ENCODE peak calls at places on chromosomes 4 and X, in five cellular contexts. N, M, U, Z and W are unnamed samples. For H3K36me3, the result is how much of the 10 kb centered on the place peaks cover.

GRCh38 chrX:72306851-72307645 is 1.3 kb upstream of the CITED1 start:
- DNase-seq in Z (peak), U (no peak), M (peak), N (peak), W (peak)

GRCh38 chrX:55007633-55008032 is 7.5 kb downstream of the APEX2 start:
- DNase-seq in M (no peak), Z (no peak), N (peak), U (peak), W (peak)

GRCh38 chrX:66074920-66075879 is 35.3 kb upstream of the VSIG4 start:
- DNase-seq in Z (peak), M (no peak), U (peak), N (no peak), W (peak)

GRCh38 chr4:53507671-53508286 is 83.5 kb downstream of the LNX1 start:
- DNase-seq in U (peak), N (peak), Z (peak), M (peak), W (peak)

GRCh38 chr4:122341906-122342305 is 36.9 kb upstream of the ADAD1 start:
- DNase-seq in Z (no peak), U (peak), M (no peak), N (peak), W (no peak)

GRCh38 chrX:108473979-108474378 is 34.3 kb downstream of the COL4A5 start:
- DNase-seq in Z (no peak), U (no peak), N (no peak), M (no peak), W (no peak)

GRCh38 chrX:10685923-10686595 is 65.7 kb upstream of the MID1 start:
- DNase-seq in U (no peak), Z (no peak), N (peak), M (no peak), W (no peak)

GRCh38 chr4:113435893-113436292 is 325.6 kb downstream of the CAMK2D start:
- DNase-seq in Z (peak), M (peak), U (no peak), N (peak), W (no peak)

DNA sequence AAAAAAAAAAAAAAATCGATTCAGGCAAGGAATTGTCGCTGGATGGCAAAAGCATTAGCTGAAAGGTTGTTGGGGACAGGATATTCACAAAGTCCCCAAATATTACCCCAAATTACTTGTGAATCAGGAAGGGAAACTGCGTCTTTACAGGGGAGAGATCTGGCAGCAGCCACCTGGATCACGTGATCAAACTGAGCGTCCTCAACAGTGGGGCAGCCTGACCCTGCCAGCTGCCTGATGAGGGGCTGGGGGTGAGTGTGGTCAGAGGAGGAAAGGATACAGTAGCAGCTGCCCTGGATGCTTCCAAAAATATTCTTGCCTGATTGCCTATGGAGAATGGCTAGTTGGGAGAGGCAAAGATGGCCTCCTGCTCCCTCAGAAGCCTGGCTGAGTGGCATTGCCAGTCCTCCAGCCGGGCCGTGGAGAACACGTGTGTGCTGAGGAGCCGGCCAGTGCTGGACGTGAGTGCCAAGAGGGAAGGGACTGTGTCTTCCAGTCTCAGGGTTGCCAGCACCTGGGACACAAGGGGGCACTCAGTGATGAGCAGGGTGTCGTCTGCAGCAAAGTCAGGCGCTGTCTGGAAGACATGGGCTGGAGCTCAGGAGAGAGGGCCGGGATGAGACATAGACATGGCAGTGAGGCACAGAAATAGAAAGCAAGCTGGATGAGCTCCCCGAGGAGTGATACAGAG is 3.0 kb upstream of the LAGE3 start:
- DNase-seq in U (no peak), Z (no peak), M (no peak), N (no peak), W (no peak)
- H3K27ac ChIP-seq in U (peak), Z (no peak), M (no peak), N (no peak), W (no peak)

DNA sequence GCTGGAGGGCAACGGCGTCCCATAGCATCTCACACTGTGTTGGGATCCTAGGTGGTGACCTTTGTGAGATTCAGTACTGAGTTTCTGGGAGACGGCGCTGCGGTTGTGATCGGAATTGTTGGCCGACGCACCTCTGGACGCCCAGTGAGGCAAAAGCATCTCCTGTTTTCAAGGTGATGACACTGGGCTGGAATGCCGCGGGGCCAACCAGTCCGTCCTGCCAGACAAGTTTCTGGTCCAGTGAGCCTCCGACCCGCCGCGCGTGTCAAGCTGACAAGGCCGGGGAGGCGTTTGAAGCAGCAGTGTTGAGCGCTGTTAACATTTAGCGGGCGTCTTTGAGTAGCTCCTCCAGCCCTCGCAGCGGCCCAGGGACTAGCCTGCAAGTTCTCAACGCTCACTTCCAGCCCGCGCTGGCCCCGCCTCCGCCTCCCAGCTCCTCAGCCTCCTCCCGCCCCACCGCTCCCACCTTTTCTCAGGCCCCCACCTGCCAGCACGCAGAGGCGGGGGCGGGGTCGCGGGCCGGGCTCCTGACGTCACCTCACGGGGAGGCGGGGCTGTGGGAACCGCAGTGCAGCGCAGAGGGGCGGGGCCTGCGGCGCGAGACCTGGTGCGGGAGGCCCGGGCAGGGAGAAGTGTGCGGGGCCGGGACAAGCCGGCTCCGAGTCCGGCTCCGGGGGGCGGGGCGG is 482 bp upstream of the CDS1 start:
- DNase-seq in M (peak), U (peak), N (peak), Z (peak), W (peak)
- TF ChIP-seq POLR2A in M (no peak), U (no peak), N (no peak), Z (no peak), W (peak)

GRCh38 chr4:152389359-152389758 is 146.5 kb downstream of the FBXW7 start:
- DNase-seq in U (no peak), Z (no peak), M (no peak), N (no peak), W (no peak)

GRCh38 chr4:152394786-152395185 is 141.1 kb downstream of the FBXW7 start:
- DNase-seq in Z (no peak), N (no peak), M (no peak), U (no peak), W (no peak)

GRCh38 chr4:152398060-152398459 is 137.8 kb downstream of the FBXW7 start:
- DNase-seq in M (no peak), N (peak), Z (no peak), U (no peak), W (no peak)

GRCh38 chr4:152390216-152390615 is 145.7 kb downstream of the FBXW7 start:
- DNase-seq in N (no peak), M (no peak), U (no peak), Z (no peak), W (no peak)

DNA sequence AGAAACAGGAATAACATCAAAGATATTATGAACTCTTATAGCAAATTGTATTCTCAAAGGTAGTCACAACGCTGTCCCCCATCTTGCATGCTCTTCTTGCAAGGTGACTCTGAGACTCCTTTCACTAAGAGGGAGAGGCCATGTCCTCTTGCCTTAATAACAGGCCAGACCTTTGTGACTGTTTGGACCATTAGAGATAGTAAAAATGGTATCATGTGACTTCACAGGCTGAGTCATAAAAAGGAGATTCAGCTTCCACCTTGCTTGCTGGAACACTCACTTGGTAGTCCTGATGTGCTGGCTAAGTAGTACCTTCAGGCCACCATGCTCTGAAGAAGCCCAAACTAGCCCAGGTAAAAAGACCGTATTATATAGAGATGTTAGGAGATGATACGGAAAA is 143.8 kb downstream of the FBXW7 start:
- DNase-seq in N (no peak), U (no peak), Z (no peak), M (no peak), W (no peak)
- H3K36me3 ChIP-seq in N (under half), U (under half), Z (under half), M (under half), W (under half)

GRCh38 chr4:158459085-158459820 is 62.4 kb upstream of the RXFP1 start:
- DNase-seq in M (no peak), U (no peak), Z (no peak), N (no peak), W (no peak)

GRCh38 chr4:158462611-158463010 is 59.1 kb upstream of the RXFP1 start:
- DNase-seq in Z (no peak), M (no peak), N (no peak), U (no peak), W (no peak)

GRCh38 chr4:158461336-158461735 is 60.3 kb upstream of the RXFP1 start:
- DNase-seq in M (no peak), Z (no peak), N (peak), U (no peak), W (no peak)

GRCh38 chr4:158458271-158458895 is 63.3 kb upstream of the RXFP1 start:
- DNase-seq in Z (no peak), U (no peak), N (no peak), M (no peak), W (no peak)
- H3K27ac ChIP-seq in Z (no peak), U (no peak), N (no peak), M (no peak), W (no peak)

DNA sequence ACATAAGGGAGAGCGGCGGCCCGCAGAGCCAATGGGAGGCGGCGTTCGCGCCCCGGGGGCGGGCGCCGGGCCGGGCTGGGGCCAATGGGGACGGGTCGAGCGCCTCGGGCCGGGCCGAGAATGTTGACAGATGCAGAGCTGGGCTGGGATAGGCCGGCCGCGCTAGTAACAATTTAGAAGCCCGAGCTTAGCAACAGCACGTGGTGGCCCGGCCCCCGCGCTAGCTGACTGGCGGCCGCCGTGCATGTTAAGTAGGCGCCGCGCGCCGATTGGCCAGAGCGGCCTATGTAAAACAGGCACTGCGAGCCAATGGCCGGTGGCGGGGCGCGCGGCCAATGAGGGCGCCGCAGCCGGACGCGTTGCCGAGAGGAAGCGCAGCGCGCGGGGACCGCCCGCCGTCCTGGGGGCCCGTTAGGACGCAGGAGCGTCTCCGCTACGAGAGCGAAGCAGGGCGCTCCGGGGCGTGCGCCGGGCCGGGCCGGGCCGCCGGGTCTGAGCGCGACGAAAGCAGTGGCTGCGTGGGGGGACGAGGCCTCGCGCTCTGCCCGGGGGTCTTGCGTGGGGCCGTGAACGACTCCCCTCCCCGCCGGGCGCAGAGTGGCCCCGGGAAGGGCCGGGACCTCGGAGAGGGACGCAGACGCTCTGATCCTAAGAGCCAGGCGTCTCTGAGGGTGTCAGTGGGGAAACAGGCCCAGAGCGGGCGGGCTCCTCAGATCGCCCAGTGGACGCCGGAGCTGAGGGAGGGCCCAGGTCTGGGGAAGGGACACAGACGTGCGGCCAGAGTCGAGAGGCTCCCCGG is 435 bp upstream of the MXD4 start:
- DNase-seq in M (peak), Z (peak), U (peak), N (peak), W (peak)
- TF ChIP-seq POLR2A in M (peak), Z (peak), U (peak), N (peak), W (peak)

DNA sequence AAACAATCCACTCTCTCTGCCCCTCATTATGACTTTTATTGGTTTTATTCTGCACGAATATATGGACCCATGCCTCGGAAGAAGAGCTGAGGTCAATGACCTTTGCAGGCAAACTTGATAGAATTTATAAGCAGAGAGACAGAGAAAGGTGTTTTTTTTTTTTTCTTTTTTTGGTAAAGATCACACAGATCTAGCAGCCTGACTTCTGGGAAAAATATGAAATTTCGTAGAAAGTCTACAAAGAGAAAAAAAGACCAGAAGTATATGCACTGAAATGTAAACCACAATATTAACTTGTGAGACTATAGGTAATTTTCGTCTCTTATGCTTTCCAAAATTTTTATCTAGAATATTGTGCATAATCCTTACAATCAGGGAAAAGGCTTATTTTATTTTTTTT is 61.6 kb downstream of the LEF1 start:
- DNase-seq in N (no peak), Z (no peak), U (no peak), M (no peak), W (no peak)
- H3K36me3 ChIP-seq in N (under half), Z (under half), U (under half), M (under half), W (under half)

GRCh38 chr4:89538171-89538570 is 230.6 kb upstream of the GPRIN3 start:
- DNase-seq in M (no peak), U (no peak), N (no peak), Z (no peak), W (no peak)

GRCh38 chr4:89541998-89542397 is 234.4 kb upstream of the GPRIN3 start:
- DNase-seq in Z (no peak), U (no peak), M (no peak), N (no peak), W (no peak)

GRCh38 chr4:89539374-89539773 is 231.8 kb upstream of the GPRIN3 start:
- DNase-seq in M (no peak), Z (no peak), U (no peak), N (peak), W (no peak)

GRCh38 chr4:89538886-89539285 is 231.3 kb upstream of the GPRIN3 start:
- DNase-seq in M (no peak), U (no peak), N (peak), Z (no peak), W (no peak)

DNA sequence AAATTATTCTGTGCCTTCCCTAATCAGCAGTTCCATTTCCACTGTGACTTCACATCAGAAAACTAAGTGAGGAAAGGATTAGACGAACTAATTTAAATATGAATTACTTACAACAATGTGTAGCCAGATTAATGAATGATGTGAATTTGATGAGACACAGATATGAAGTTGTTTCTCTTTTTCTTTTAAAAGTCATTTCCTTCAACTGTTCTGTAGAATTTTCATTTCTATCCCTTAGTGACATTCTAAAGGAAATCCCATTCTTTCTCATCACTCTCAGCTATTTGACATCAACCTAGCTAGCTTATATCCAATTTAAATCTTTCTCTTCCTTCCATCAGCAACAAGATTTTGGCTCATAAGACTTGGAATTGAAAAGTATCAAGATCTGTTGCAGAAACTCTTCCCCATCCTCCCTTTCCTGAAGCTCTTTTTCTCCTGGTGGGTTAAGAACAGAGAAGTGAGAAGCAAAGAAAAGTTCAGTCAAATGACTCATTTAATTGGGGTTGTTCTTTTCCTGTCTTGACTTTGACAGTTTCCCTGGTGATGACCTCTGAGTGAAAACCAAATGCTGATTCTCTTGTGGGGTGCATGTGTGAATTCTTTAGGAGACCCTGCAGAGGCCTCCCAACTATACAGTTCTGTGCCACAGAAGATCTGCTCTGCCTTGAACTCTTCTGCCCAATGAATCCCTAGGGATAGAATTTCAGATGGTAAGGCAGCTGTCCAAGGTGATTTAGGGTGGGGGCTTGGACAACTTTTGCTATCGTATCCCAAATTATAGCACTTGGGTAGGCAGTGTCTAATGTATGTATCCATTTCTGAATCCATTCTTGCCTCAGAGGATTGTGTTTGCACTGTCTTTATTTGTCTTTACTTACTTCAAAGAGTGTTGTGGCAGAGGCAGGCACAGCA is 232.5 kb upstream of the GPRIN3 start:
- DNase-seq in M (no peak), Z (no peak), N (peak), U (no peak), W (no peak)
- H3K27ac ChIP-seq in M (no peak), Z (no peak), N (peak), U (no peak), W (no peak)

GRCh38 chr4:165540206-165540865 is 161.5 kb downstream of the CPE start:
- DNase-seq in Z (peak), U (no peak), M (no peak), N (no peak), W (no peak)
- TF ChIP-seq POLR2A in Z (no peak), U (no peak), M (no peak), N (no peak), W (no peak)